ENCODE peak calls at places on chromosomes 6 and 20, in seven cellular contexts. U is tibial nerve, G is nephron progenitor cell, L is cardiac fibroblast, X is A549, V is pancreas, O is HFFc6. Y is an unnamed sample.
A peak's percentile ranks its signal among the peaks of the same experiment; 100 is the strongest.

GRCh38 chr6:81450180-81450579 is 302.3 kb downstream of the TENT5A start:
- DNase-seq in V (no peak), L (peak; percentile 48), U (no peak), X (peak; percentile 2), G (no peak), O (peak; percentile 89), Y (peak; percentile 6)

GRCh38 chr6:142537612-142538478 is 236.0 kb downstream of the ADGRG6 start:
- DNase-seq in X (peak; percentile 48), G (no peak), O (peak; percentile 12), U (no peak), V (no peak), L (peak; percentile 65), Y (no peak)

GRCh38 chr6:5597413-5597812 is 336.1 kb downstream of the FARS2 start:
- DNase-seq in O (no peak), L (no peak), X (no peak), V (no peak), U (no peak), G (no peak), Y (no peak)

GRCh38 chr6:134176283-134176975 is 124.0 kb upstream of the SLC2A12 start:
- DNase-seq in O (no peak), X (no peak), V (peak; percentile 72), U (no peak), G (peak; percentile 63), L (peak; percentile 35), Y (peak; percentile 24)

GRCh38 chr6:474454-475185 is 83.1 kb downstream of the IRF4 start:
- DNase-seq in V (no peak), G (no peak), O (no peak), X (no peak), U (no peak), L (no peak), Y (no peak)

GRCh38 chr6:70303034-70303525 is at the start of gene COL9A1:
- DNase-seq in X (no peak), L (no peak), U (no peak), O (no peak), G (no peak), V (no peak), Y (no peak)

GRCh38 chr20:26209171-26209941 is 512.7 kb upstream of the ZNF337 start:
- DNase-seq in G (peak; percentile 52), L (peak; percentile 12), O (no peak), X (no peak), V (peak; percentile 17), U (no peak), Y (no peak)

GRCh38 chr6:28326371-28326948 is 9.5 kb downstream of the ZSCAN31 start:
- DNase-seq in G (no peak), V (no peak), O (no peak), U (no peak), L (no peak), X (no peak), Y (no peak)

GRCh38 chr6:152534541-152534940 is 102.6 kb downstream of the SYNE1 start:
- DNase-seq in V (no peak), U (no peak), G (no peak), O (no peak), X (no peak), L (no peak), Y (no peak)

GRCh38 chr6:144285798-144286502 is 815 bp downstream of the UTRN start:
- DNase-seq in G (peak; percentile 78), U (peak; percentile 57), O (peak; percentile 55), V (peak; percentile 77), X (peak; percentile 59), L (peak; percentile 49), Y (peak; percentile 57)

GRCh38 chr20:7285918-7286556 is 518.6 kb downstream of the BMP2 start:
- DNase-seq in L (peak; percentile 95), X (peak; percentile 81), O (peak; percentile 4), V (peak; percentile 74), U (peak; percentile 71), G (peak; percentile 81), Y (peak; percentile 60)

GRCh38 chr20:40017765-40018164 is 671.3 kb downstream of the MAFB start:
- DNase-seq in L (no peak), O (no peak), U (no peak), X (no peak), G (no peak), V (no peak), Y (no peak)

GRCh38 chr6:106027760-106028159 is 58.4 kb upstream of the PRDM1 start:
- DNase-seq in O (no peak), L (no peak), V (no peak), U (no peak), G (no peak), X (no peak), Y (no peak)

GRCh38 chr6:139194740-139195139 is 59.9 kb downstream of the HECA start:
- DNase-seq in L (no peak), X (no peak), G (no peak), V (no peak), U (no peak), O (peak; percentile 13), Y (no peak)

GRCh38 chr6:43243649-43244321 is 504 bp downstream of the TTBK1 start:
- DNase-seq in G (no peak), O (no peak), L (no peak), U (no peak), V (peak; percentile 17), X (no peak), Y (no peak)

GRCh38 chr6:165800337-165800736 is 137.3 kb upstream of the PDE10A start:
- DNase-seq in L (peak; percentile 31), V (no peak), O (no peak), G (peak; percentile 40), X (no peak), U (no peak), Y (no peak)

GRCh38 chr20:62400541-62400940 is 6.5 kb downstream of the CABLES2 start:
- DNase-seq in L (no peak), O (no peak), V (no peak), G (no peak), X (no peak), U (no peak), Y (no peak)

GRCh38 chr20:62400021-62400420 is 7.1 kb downstream of the CABLES2 start:
- DNase-seq in G (no peak), V (no peak), X (no peak), U (no peak), O (no peak), L (no peak), Y (no peak)

GRCh38 chr20:62402456-62402855 is 4.6 kb downstream of the CABLES2 start:
- DNase-seq in O (no peak), G (no peak), L (no peak), V (no peak), U (no peak), X (no peak), Y (no peak)

GRCh38 chr20:62403331-62403730 is 3.8 kb downstream of the CABLES2 start:
- DNase-seq in V (no peak), G (no peak), X (no peak), O (no peak), U (no peak), L (no peak), Y (no peak)

DNA sequence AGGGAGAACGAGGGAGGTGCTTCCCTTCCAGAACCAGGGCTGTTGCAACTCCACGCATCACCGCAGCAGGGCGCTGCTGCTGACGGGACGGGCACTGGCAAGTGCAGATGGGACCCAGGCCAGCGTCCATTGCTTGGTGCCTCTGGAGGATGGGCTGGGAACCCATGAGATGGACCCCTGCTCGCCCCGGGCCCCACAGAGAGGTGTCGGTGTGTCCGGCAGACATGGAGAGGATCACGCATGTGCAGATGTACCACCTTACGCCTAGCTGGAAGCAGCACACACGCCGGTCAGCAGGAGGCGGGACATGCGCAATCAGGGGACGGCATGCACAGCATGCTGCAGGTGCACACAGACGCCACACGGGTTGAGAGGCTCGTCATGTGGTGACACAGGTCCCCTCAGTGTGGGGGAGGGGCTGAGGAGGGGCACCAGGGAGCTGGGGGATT is 5.7 kb downstream of the CABLES2 start:
- DNase-seq in O (no peak), V (no peak), X (peak; percentile 61), G (peak; percentile 53), L (no peak), U (no peak), Y (no peak)
- TF ChIP-seq CTCF in O (no peak), V (no peak), X (peak; percentile 18), G (peak; percentile 42), L (no peak), U (no peak), Y (no peak)

GRCh38 chr6:50658561-50658960 is 54.8 kb upstream of the TFAP2D start:
- DNase-seq in L (peak; percentile 8), G (no peak), O (no peak), U (no peak), V (no peak), X (no peak), Y (no peak)

GRCh38 chr6:50653253-50653652 is 60.1 kb upstream of the TFAP2D start:
- DNase-seq in O (no peak), L (no peak), V (no peak), U (no peak), X (no peak), G (no peak), Y (no peak)

GRCh38 chr6:50657513-50657912 is 55.8 kb upstream of the TFAP2D start:
- DNase-seq in U (no peak), L (no peak), G (no peak), V (no peak), X (no peak), O (no peak), Y (no peak)

GRCh38 chr6:50654155-50654554 is 59.2 kb upstream of the TFAP2D start:
- DNase-seq in O (no peak), V (no peak), X (no peak), U (no peak), L (peak; percentile 11), G (no peak), Y (no peak)

DNA sequence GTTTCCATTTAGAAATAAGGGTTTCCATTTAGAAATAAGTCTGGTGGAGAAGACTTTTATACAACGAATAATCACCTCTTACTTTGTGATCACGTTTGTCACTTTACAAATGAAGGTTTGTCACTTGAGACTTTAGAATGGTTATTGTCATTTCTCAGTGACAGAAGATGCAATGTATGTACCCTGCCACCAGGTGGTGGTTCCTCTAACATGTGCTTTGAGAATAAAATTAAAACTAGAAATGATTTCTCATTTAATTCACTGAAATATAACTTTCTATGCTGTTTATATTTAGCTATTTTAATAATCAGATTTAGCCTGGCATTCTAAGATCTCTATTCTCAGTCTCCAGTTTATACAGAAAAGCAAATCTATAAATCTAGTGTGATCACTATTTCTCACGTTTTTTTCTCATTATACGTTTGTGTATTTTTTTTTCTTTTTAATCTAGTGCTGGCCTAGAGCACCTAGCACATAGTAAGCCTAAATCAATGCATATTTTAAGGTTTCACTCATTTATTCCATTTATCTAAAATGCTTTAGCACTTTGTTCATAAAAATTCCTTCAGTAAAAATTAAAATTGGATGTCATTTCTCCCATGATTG is 57.4 kb upstream of the TFAP2D start:
- DNase-seq in X (peak; percentile 4), G (no peak), V (no peak), O (no peak), U (no peak), L (peak; percentile 29), Y (peak; percentile 36)
- TF ChIP-seq CTCF in X (peak; percentile 10), G (peak; percentile 72), V (peak; percentile 46), O (peak; percentile 72), U (peak; percentile 27), L (peak; percentile 43), Y (peak; percentile 70)

GRCh38 chr6:56891754-56892153 is 63.2 kb upstream of the BEND6 start:
- DNase-seq in X (peak; percentile 60), O (peak; percentile 44), L (no peak), U (no peak), G (no peak), V (no peak), Y (no peak)
- TF ChIP-seq CTCF in X (no peak), O (peak; percentile 31), L (no peak), U (no peak), G (no peak), V (no peak), Y (no peak)

GRCh38 chr20:57264151-57264792 is 2.2 kb downstream of the BMP7 start:
- DNase-seq in O (no peak), V (no peak), G (no peak), X (no peak), U (no peak), L (no peak), Y (no peak)
- TF ChIP-seq CTCF in O (no peak), V (no peak), G (no peak), X (no peak), U (no peak), L (no peak), Y (no peak)

GRCh38 chr6:13725570-13725969 is 13.9 kb upstream of the RANBP9 start:
- DNase-seq in U (no peak), X (peak; percentile 21), V (no peak), L (peak; percentile 26), G (no peak), O (peak; percentile 35), Y (peak; percentile 69)
- TF ChIP-seq CTCF in U (no peak), X (no peak), V (no peak), L (no peak), G (no peak), O (no peak), Y (no peak)

Y was measured in Calu3.